ENCODE peak calls at places on chromosomes 7 and 10, in ten cellular contexts. S is SJSA1, X is DND-41, W is psoas muscle, J is HepG2, V is uterus, Z is lower lobe of right lung, O is cardiac muscle cell, N is prostate gland, R is astrocyte of the spinal cord. B is an unnamed sample.

GRCh38 chr10:71696635-71697326 is 22.8 kb downstream of the C10orf105 start:
- DNase-seq in S (peak; percentile 49), X (peak; percentile 79), W (peak; percentile 82), J (peak; percentile 33), V (peak; percentile 51), Z (peak; percentile 76), O (peak; percentile 38), N (no peak), R (no peak), B (peak; percentile 30)

GRCh38 chr7:133434246-133434865 is 181.5 kb downstream of the EXOC4 start:
- DNase-seq in S (peak; percentile 71), X (peak; percentile 26), W (no peak), J (peak; percentile 24), V (no peak), Z (no peak), O (peak; percentile 70), N (no peak), R (peak; percentile 49), B (no peak)

GRCh38 chr10:101901340-101901739 is 57.7 kb upstream of the KCNIP2 start:
- DNase-seq in S (no peak), X (no peak), W (no peak), J (no peak), V (no peak), Z (no peak), O (no peak), N (no peak), R (no peak), B (no peak)

GRCh38 chr7:78702770-78703169 is 750.7 kb downstream of the MAGI2 start:
- DNase-seq in S (peak; percentile 83), X (no peak), W (no peak), J (no peak), V (no peak), Z (no peak), O (peak; percentile 72), N (no peak), R (peak; percentile 95), B (no peak)

GRCh38 chr7:46754135-46754730 is 827.7 kb downstream of the TNS3 start:
- DNase-seq in S (peak; percentile 65), X (no peak), W (no peak), J (no peak), V (no peak), Z (no peak), O (peak; percentile 50), N (no peak), R (peak; percentile 90), B (no peak)

GRCh38 chr7:128417071-128417470 is 7.3 kb upstream of the IMPDH1 start:
- DNase-seq in S (no peak), X (no peak), W (no peak), J (no peak), V (no peak), Z (no peak), O (no peak), N (no peak), R (no peak), B (no peak)

GRCh38 chr7:157188091-157188665 is 49.5 kb downstream of the UBE3C start:
- DNase-seq in S (no peak), X (no peak), W (no peak), J (no peak), V (no peak), Z (no peak), O (no peak), N (no peak), R (no peak), B (no peak)

GRCh38 chr10:30046476-30046875 is 12.9 kb downstream of the JCAD start:
- DNase-seq in S (no peak), X (no peak), W (no peak), J (no peak), V (no peak), Z (no peak), O (no peak), N (no peak), R (no peak), B (no peak)

GRCh38 chr10:110354322-110354766 is 49.6 kb upstream of the SMNDC1 start:
- DNase-seq in S (peak; percentile 76), X (peak; percentile 47), W (peak; percentile 78), J (peak; percentile 41), V (peak; percentile 53), Z (peak; percentile 83), O (peak; percentile 82), N (peak; percentile 53), R (peak; percentile 87), B (peak; percentile 68)

GRCh38 chr10:110355181-110355831 is 50.6 kb upstream of the SMNDC1 start:
- DNase-seq in S (no peak), X (no peak), W (no peak), J (no peak), V (no peak), Z (no peak), O (no peak), N (no peak), R (no peak), B (no peak)

GRCh38 chr10:110352930-110353243 is 48.2 kb upstream of the SMNDC1 start:
- DNase-seq in S (no peak), X (no peak), W (no peak), J (no peak), V (no peak), Z (no peak), O (no peak), N (no peak), R (no peak), B (no peak)

GRCh38 chr10:110355922-110356627 is 51.4 kb upstream of the SMNDC1 start:
- DNase-seq in S (no peak), X (no peak), W (no peak), J (no peak), V (no peak), Z (no peak), O (no peak), N (no peak), R (no peak), B (peak; percentile 18)

DNA sequence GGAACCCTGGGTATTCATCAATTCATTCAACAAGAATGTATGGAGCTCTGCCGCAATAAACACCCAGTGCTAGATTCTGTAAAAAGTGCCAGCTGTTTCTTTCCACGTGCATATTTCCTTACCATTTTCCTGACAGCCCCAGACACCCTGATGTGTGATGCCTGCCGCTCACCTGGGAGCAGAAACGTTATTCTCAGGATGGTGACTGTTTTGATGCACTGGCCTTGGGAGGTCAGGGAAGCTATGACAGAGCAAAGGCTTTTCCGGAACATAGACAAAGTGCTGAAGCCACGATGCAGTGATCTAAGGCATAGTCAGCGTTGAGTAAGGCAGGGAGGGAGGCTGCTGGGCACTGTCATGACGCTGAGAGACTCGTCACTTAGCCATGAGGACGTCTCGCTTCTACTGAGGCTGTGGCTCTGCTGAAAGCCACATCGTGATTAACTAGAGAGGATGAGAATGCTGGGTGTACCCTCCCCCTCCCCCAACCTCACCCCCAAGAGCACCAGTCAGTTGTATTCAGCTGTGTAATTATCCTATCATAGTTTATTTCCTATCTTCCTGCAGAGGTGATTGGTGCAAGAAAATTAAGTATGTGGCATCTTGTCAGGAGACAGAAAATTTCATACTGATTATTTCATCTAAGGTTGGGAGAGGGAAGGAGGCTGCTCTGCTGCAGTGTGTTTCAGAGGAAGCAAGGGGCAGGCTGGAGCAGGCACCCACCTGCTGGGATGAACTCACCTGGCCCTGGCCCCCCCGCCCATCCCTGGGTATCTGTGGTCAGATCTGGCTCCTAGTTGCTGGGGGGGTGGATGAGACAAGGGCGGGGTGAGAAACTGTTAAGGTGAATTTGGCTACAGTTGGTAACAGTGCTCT is 48.8 kb upstream of the SMNDC1 start:
- DNase-seq in S (peak; percentile 80), X (no peak), W (no peak), J (no peak), V (no peak), Z (no peak), O (peak; percentile 67), N (no peak), R (peak; percentile 92), B (peak; percentile 42)
- H3K4me3 ChIP-seq in S (no peak overlapping the region), X (no peak overlapping the region), W (no peak overlapping the region), J (no peak overlapping the region), V (no peak overlapping the region), Z (no peak overlapping the region), O (no peak overlapping the region), N (no peak overlapping the region), R (no peak overlapping the region), B (no peak overlapping the region)

GRCh38 chr7:148398844-148399365 is 191.7 kb upstream of the C7orf33 start:
- DNase-seq in S (no peak), X (no peak), W (no peak), J (no peak), V (no peak), Z (no peak), O (no peak), N (no peak), R (no peak), B (no peak)

GRCh38 chr7:148397985-148398384 is 192.6 kb upstream of the C7orf33 start:
- DNase-seq in S (no peak), X (no peak), W (no peak), J (no peak), V (no peak), Z (no peak), O (no peak), N (no peak), R (no peak), B (no peak)

GRCh38 chr7:148395990-148396716 is 194.4 kb upstream of the C7orf33 start:
- DNase-seq in S (no peak), X (no peak), W (no peak), J (no peak), V (no peak), Z (no peak), O (no peak), N (no peak), R (peak; percentile 17), B (no peak)

GRCh38 chr7:148397056-148397455 is 193.5 kb upstream of the C7orf33 start:
- DNase-seq in S (no peak), X (no peak), W (no peak), J (no peak), V (no peak), Z (no peak), O (no peak), N (no peak), R (no peak), B (no peak)

DNA sequence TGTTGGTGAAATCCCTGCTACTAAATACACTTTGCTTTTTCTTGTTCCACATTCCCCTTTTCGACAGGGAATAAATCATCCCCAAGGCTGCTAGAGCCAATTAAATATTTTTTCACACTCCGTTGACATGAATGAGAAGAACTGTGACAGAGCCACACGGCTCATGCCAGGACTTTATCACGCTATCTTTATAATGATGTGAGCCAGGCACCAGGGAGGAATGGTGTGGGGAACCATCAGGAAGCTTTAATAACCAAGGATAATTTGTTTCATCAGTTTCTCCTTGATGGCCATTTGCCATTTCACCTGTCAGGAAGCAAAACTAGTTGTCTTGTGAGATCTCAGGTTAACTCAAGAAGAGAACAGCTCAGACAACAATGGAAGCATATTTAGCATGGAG is 193.0 kb upstream of the C7orf33 start:
- DNase-seq in S (no peak), X (no peak), W (no peak), J (no peak), V (no peak), Z (no peak), O (no peak), N (no peak), R (no peak), B (no peak)
- H3K4me3 ChIP-seq in S (no peak overlapping the region), X (no peak overlapping the region), W (no peak overlapping the region), J (no peak overlapping the region), V (no peak overlapping the region), Z (no peak overlapping the region), O (no peak overlapping the region), N (no peak overlapping the region), R (no peak overlapping the region), B (no peak overlapping the region)

GRCh38 chr10:32318476-32318896 is 28.5 kb downstream of the EPC1 start:
- DNase-seq in S (no peak), X (no peak), W (no peak), J (no peak), V (no peak), Z (no peak), O (no peak), N (no peak), R (no peak), B (no peak)

GRCh38 chr10:32317795-32318194 is 29.2 kb downstream of the EPC1 start:
- DNase-seq in S (no peak), X (no peak), W (no peak), J (no peak), V (no peak), Z (no peak), O (no peak), N (no peak), R (no peak), B (no peak)

GRCh38 chr10:32315426-32315825 is 31.5 kb downstream of the EPC1 start:
- DNase-seq in S (no peak), X (no peak), W (no peak), J (no peak), V (no peak), Z (no peak), O (no peak), N (no peak), R (no peak), B (no peak)

GRCh38 chr10:32314588-32314987 is 32.4 kb downstream of the EPC1 start:
- DNase-seq in S (no peak), X (no peak), W (no peak), J (no peak), V (no peak), Z (no peak), O (no peak), N (no peak), R (no peak), B (no peak)
- H3K4me3 ChIP-seq in S (no peak overlapping the region), X (no peak overlapping the region), W (no peak overlapping the region), J (no peak overlapping the region), V (no peak overlapping the region), Z (no peak overlapping the region), O (no peak overlapping the region), N (no peak overlapping the region), R (no peak overlapping the region), B (no peak overlapping the region)

DNA sequence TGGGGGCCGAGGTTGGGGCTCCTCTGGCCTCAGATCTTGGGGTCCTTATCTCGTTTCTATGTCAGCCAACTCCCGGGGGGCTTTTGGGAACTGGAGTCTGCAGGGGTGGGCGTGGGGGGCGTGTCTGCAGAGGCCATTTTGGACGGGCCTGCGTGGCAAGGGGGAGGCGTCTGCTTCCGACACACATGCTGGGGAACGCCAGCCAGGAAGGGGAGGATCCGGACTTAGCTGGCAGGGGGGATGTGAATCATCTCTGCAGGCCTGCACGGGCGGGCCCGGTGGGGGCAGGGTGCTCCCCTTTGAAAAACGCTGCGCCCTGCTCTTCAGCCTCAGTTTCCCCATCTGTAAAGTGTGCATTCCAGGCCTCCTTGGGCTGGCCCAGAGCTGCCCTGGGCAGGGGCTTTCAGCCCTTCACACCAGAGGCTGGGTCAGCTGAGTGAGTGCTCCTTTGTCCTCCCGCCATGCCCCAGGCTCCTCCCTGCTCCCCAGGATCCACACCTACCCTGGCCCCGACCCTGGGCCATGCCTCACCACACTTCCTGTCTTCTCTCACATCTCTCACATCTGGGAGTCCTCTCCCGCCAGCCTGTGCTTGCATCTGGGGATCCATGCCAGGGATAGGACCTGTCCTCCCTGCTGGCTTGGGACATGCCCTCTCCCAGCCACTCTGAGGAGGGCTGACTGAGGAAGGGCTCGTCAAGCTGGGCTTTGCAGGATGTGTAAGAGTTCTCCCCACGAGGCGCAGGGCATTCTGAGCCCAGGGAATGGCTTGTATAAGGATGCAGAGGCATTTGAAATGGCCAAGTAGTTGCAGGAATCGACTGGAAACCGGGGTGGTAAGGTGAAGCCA is 172.6 kb upstream of the TNRC18 start:
- DNase-seq in S (peak; percentile 80), X (peak; percentile 40), W (peak; percentile 87), J (no peak), V (peak; percentile 90), Z (peak; percentile 71), O (peak; percentile 96), N (peak; percentile 30), R (peak; percentile 95), B (no peak)
- H3K4me3 ChIP-seq in S (peak overlapping the region; percentile 72), X (no peak overlapping the region), W (peak overlapping the region; percentile 30), J (peak overlapping the region; percentile 77), V (peak overlapping the region; percentile 78), Z (peak overlapping the region; percentile 66), O (peak overlapping the region; percentile 86), N (peak overlapping the region; percentile 2), R (peak overlapping the region; percentile 79), B (peak overlapping the region; percentile 21)

B was measured in effector memory CD4-positive, alpha-beta T cell.